ENCODE peak calls at places on chromosomes 12 and 14, in six cellular contexts. A, L, N, J, M and O are unnamed samples.

GRCh38 chr12:47160296-47161244 is 80.8 kb upstream of the AMIGO2 start:
- DNase-seq in A (no peak), L (no peak), N (no peak), J (no peak), M (no peak), O (no peak)

GRCh38 chr12:50132505-50133135 is 20.6 kb downstream of the COX14 start:
- DNase-seq in A (no peak), L (no peak), N (peak), J (peak), M (peak), O (peak)

GRCh38 chr12:90216815-90217214 is 508.2 kb upstream of the ATP2B1 start:
- DNase-seq in A (no peak), L (no peak), N (peak), J (peak), M (no peak), O (no peak)

GRCh38 chr14:81765654-81766275 is 232.1 kb upstream of the SEL1L start:
- DNase-seq in A (no peak), L (no peak), N (no peak), J (no peak), M (no peak), O (no peak)

GRCh38 chr12:46174061-46174662 is 94.7 kb downstream of the SLC38A1 start:
- DNase-seq in A (no peak), L (no peak), N (no peak), J (no peak), M (no peak), O (no peak)

GRCh38 chr12:117367006-117367638 is 5.7 kb upstream of the NOS1 start:
- DNase-seq in A (peak), L (peak), N (peak), J (peak), M (peak), O (peak)

GRCh38 chr12:84976133-84976532 is 59.9 kb downstream of the TSPAN19 start:
- DNase-seq in A (no peak), L (no peak), N (no peak), J (no peak), M (no peak), O (no peak)

GRCh38 chr12:50517456-50518048 is 12.8 kb downstream of the DIP2B start:
- DNase-seq in A (no peak), L (no peak), N (no peak), J (peak), M (no peak), O (no peak)

GRCh38 chr12:122366685-122367475 is 55.6 kb downstream of the CLIP1 start:
- DNase-seq in A (no peak), L (no peak), N (peak), J (peak), M (peak), O (peak)

GRCh38 chr14:20331048-20331613 is 1.9 kb downstream of the CCNB1IP1 start:
- DNase-seq in A (no peak), L (no peak), N (no peak), J (no peak), M (no peak), O (no peak)

GRCh38 chr12:9751204-9752144 is 9.2 kb downstream of the CD69 start:
- DNase-seq in A (no peak), L (no peak), N (no peak), J (peak), M (peak), O (peak)

GRCh38 chr14:102873546-102874061 is 48.9 kb upstream of the AMN start:
- DNase-seq in A (no peak), L (no peak), N (no peak), J (no peak), M (peak), O (no peak)

GRCh38 chr14:96119947-96120346 is 80.8 kb downstream of the C14orf132 start:
- DNase-seq in A (no peak), L (no peak), N (no peak), J (no peak), M (no peak), O (no peak)

GRCh38 chr14:75636100-75636692 is 24.5 kb downstream of the ERG28 start:
- DNase-seq in A (no peak), L (no peak), N (no peak), J (peak), M (no peak), O (no peak)

GRCh38 chr12:65608319-65608916 is 215.9 kb upstream of the HMGA2 start:
- DNase-seq in A (no peak), L (no peak), N (no peak), J (peak), M (no peak), O (peak)

GRCh38 chr12:77855548-77855947 is 24.9 kb downstream of the NAV3 start:
- DNase-seq in A (no peak), L (no peak), N (no peak), J (no peak), M (no peak), O (peak)

GRCh38 chr12:62396750-62397149 is 69.9 kb upstream of the MON2 start:
- DNase-seq in A (no peak), L (no peak), N (no peak), J (peak), M (no peak), O (no peak)

GRCh38 chr14:94045563-94046345 is 19.6 kb downstream of the OTUB2 start:
- DNase-seq in A (no peak), L (no peak), N (no peak), J (no peak), M (no peak), O (no peak)

GRCh38 chr12:82225871-82226270 is 132.3 kb downstream of the CCDC59 start:
- DNase-seq in A (no peak), L (no peak), N (no peak), J (no peak), M (no peak), O (peak)

GRCh38 chr12:80441921-80442320 is 2.1 kb upstream of the PTPRQ start:
- DNase-seq in A (no peak), L (no peak), N (peak), J (peak), M (no peak), O (no peak)

GRCh38 chr12:2113501-2113912 is 60.7 kb downstream of the CACNA1C start:
- DNase-seq in A (no peak), L (no peak), N (no peak), J (no peak), M (no peak), O (no peak)

GRCh38 chr14:30267141-30267540 is 291.8 kb upstream of the G2E3 start:
- DNase-seq in A (no peak), L (no peak), N (no peak), J (peak), M (no peak), O (peak)

GRCh38 chr14:68982581-68982980 is 3.5 kb upstream of the ACTN1 start:
- DNase-seq in A (peak), L (no peak), N (no peak), J (peak), M (no peak), O (no peak)

GRCh38 chr14:105399441-105399775 is 1.1 kb downstream of the TEX22 start:
- DNase-seq in A (peak), L (no peak), N (no peak), J (no peak), M (no peak), O (no peak)

GRCh38 chr14:89418452-89418851 is 1.4 kb upstream of the FOXN3 start:
- DNase-seq in A (no peak), L (no peak), N (no peak), J (no peak), M (no peak), O (no peak)

GRCh38 chr14:65141523-65141922 is 39.2 kb upstream of the MAX start:
- DNase-seq in A (no peak), L (no peak), N (no peak), J (no peak), M (no peak), O (no peak)
- TF ChIP-seq CTCF in A (no peak), L (no peak), N (no peak), J (no peak), M (no peak), O (no peak)

GRCh38 chr12:64253356-64253755 is 31.3 kb upstream of the KICS2 start:
- DNase-seq in A (no peak), L (no peak), N (no peak), J (no peak), M (no peak), O (no peak)

GRCh38 chr12:64258576-64258975 is 36.5 kb upstream of the KICS2 start:
- DNase-seq in A (no peak), L (no peak), N (no peak), J (peak), M (no peak), O (no peak)

GRCh38 chr12:64255249-64255648 is 33.2 kb upstream of the KICS2 start:
- DNase-seq in A (no peak), L (no peak), N (no peak), J (no peak), M (no peak), O (no peak)

GRCh38 chr12:64252708-64253107 is 30.6 kb upstream of the KICS2 start:
- DNase-seq in A (no peak), L (no peak), N (no peak), J (peak), M (no peak), O (peak)

GRCh38 chr12:64256166-64256800 is 34.2 kb upstream of the KICS2 start:
- DNase-seq in A (no peak), L (peak), N (peak), J (peak), M (peak), O (peak)
- TF ChIP-seq CTCF in A (peak), L (peak), N (peak), J (peak), M (peak), O (peak)

DNA sequence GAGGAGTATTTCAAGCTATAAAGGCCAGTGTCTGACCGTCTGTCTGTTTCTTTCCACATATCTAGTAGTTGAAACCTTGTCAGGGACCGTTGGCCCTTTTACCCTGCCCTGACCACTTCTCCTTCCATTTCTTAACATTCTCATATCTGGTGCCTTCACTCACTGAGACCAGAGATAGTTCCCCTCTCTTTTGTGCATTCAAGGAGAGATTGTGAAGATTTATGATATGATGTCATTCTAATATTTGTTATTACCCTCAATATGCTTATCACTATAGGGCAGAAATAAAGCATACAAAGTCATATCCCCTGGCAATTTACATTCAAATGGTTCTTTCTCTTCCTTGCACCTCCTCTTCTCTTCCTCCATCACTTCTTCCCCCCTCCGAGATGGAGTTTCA is 83.3 kb downstream of the PLXNC1 start:
- DNase-seq in A (no peak), L (no peak), N (no peak), J (no peak), M (no peak), O (no peak)
- TF ChIP-seq CTCF in A (no peak), L (no peak), N (no peak), J (no peak), M (no peak), O (no peak)

GRCh38 chr12:48938805-48939204 is 13.5 kb upstream of the FKBP11 start:
- DNase-seq in A (no peak), L (no peak), N (no peak), J (no peak), M (no peak), O (no peak)

GRCh38 chr12:48940181-48940580 is 14.9 kb upstream of the FKBP11 start:
- DNase-seq in A (peak), L (no peak), N (no peak), J (no peak), M (no peak), O (no peak)

GRCh38 chr12:48934312-48934706 is 9.0 kb upstream of the FKBP11 start:
- DNase-seq in A (no peak), L (no peak), N (no peak), J (peak), M (peak), O (peak)

GRCh38 chr12:48936379-48936979 is 11.2 kb upstream of the FKBP11 start:
- DNase-seq in A (peak), L (peak), N (peak), J (peak), M (peak), O (peak)

GRCh38 chr12:48937170-48937569 is 11.9 kb upstream of the FKBP11 start:
- DNase-seq in A (peak), L (no peak), N (no peak), J (peak), M (peak), O (no peak)
- TF ChIP-seq CTCF in A (no peak), L (peak), N (peak), J (peak), M (no peak), O (no peak)

DNA sequence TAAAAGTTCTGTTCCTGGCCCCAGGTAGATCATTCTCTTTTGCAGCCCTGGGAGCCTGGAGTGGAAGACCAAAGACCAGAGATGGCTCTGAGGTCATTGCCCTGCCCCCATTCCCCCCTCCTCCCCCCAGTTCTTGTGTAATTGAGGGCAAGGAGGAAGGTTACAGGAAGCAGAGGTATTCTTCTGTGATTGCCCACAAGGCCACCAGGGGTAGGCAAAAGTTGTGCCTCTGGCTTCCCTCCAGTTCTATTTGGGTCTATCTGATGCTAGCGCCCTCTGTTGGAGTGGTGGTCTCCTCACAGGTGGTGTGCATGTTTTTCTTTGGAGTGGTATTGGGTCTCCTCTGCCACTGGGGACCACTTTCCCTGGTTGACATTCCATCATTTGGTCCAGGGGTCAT is 41.2 kb upstream of the CRY1 start:
- DNase-seq in A (no peak), L (no peak), N (no peak), J (no peak), M (peak), O (peak)
- TF ChIP-seq CTCF in A (no peak), L (peak), N (peak), J (peak), M (no peak), O (no peak)

DNA sequence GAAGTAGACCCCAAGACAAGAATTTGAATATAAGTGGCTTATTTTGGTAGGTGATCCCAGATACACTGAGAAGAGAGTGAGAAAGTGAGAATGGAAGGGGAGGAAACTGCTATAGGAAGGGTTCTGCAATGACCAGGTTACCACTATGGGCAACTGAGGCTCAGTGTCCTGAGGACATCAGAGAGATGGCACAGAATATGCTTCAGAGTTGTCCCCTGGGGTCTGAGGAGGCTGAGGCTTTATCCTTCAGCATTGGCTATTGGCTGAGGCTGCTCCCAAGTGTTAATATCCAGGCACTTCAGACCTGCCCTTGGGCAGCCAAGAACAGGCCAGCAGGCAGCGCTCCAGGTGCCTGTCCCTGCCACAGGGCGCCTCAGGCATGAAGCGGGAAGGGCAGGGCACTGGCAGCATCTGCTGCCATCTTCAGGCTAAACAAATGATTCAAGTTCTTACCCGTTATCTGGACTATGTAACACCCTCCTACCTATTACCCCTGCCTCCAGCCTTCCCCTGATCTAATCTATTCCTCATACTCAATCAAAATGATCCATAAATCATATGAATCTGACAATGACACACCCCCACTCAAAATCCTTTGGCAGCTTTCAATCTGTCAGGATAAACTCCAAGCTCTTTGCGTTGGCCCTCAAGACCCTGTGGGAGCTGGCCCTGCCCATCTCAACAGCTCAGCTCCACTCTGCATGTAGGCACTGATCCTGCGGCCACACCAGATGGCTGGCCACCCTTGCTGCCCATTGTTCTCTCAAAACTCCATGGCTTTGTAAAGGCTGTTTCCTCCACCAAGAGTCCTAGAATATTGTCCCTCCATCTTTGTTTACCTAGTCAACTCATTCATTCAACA is 42.4 kb downstream of the CKAP4 start:
- DNase-seq in A (no peak), L (no peak), N (no peak), J (no peak), M (no peak), O (peak)
- TF ChIP-seq CTCF in A (no peak), L (no peak), N (no peak), J (no peak), M (no peak), O (peak)

DNA sequence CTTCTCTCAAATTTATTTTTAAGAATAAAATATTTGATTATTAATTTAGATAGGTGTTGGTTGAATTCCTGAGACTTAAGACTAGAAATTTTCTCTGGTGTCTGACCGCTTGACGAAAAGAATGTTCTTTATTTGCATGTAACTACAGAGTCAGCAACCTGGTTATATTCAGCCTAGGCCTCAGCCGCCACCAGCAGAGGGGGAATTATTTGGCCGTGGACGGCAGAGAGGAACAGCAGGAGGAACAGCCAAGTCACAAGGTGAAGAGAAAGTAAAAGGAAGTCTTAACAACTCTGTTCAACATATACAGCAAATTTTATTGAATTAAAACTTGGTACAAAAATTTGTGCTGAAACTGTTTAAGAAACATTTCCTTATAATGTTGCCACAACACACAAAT is 5.2 kb downstream of the PIWIL1 start:
- DNase-seq in A (no peak), L (no peak), N (no peak), J (no peak), M (no peak), O (no peak)
- TF ChIP-seq CTCF in A (no peak), L (no peak), N (no peak), J (no peak), M (no peak), O (no peak)

GRCh38 chr12:130764073-130764472 is 48.0 kb upstream of the RIMBP2 start:
- DNase-seq in A (no peak), L (no peak), N (no peak), J (no peak), M (no peak), O (peak)

GRCh38 chr12:130765186-130765659 is 49.1 kb upstream of the RIMBP2 start:
- DNase-seq in A (no peak), L (no peak), N (no peak), J (peak), M (peak), O (peak)

GRCh38 chr12:130764475-130765185 is 48.5 kb upstream of the RIMBP2 start:
- DNase-seq in A (no peak), L (no peak), N (peak), J (peak), M (peak), O (peak)

GRCh38 chr12:130762319-130762675 is 46.2 kb upstream of the RIMBP2 start:
- DNase-seq in A (no peak), L (no peak), N (no peak), J (no peak), M (no peak), O (no peak)

GRCh38 chr12:130761537-130762318 is 45.6 kb upstream of the RIMBP2 start:
- DNase-seq in A (no peak), L (peak), N (no peak), J (peak), M (peak), O (peak)
- TF ChIP-seq CTCF in A (no peak), L (peak), N (peak), J (peak), M (peak), O (peak)

GRCh38 chr14:59126714-59127436 is 61.6 kb upstream of the DAAM1 start:
- DNase-seq in A (no peak), L (peak), N (peak), J (peak), M (peak), O (peak)

GRCh38 chr14:59120931-59121330 is 67.5 kb upstream of the DAAM1 start:
- DNase-seq in A (no peak), L (no peak), N (no peak), J (no peak), M (no peak), O (no peak)

GRCh38 chr14:59123526-59123925 is 64.9 kb upstream of the DAAM1 start:
- DNase-seq in A (no peak), L (no peak), N (no peak), J (no peak), M (no peak), O (peak)

GRCh38 chr14:59125156-59125555 is 63.3 kb upstream of the DAAM1 start:
- DNase-seq in A (no peak), L (no peak), N (no peak), J (no peak), M (no peak), O (no peak)

GRCh38 chr14:59123975-59124374 is 64.5 kb upstream of the DAAM1 start:
- DNase-seq in A (no peak), L (no peak), N (no peak), J (peak), M (no peak), O (peak)
- TF ChIP-seq CTCF in A (no peak), L (peak), N (peak), J (peak), M (no peak), O (peak)